ENCODE peak calls at places on chromosomes 7 and 10, in six cellular contexts. H, B, C, P, N and K are unnamed samples.

GRCh38 chr7:1361016-1361755 is 98.1 kb downstream of the MICALL2 start:
- DNase-seq in P (no peak), H (no peak), B (peak), N (no peak), C (no peak), K (no peak)

GRCh38 chr10:63348210-63348850 is 117.4 kb downstream of the JMJD1C start:
- DNase-seq in P (no peak), B (no peak), N (no peak), H (no peak), C (no peak), K (peak)

GRCh38 chr7:114086906-114087651 is 168.3 kb upstream of the PPP1R3A start:
- DNase-seq in B (peak), N (peak), H (no peak), C (no peak), P (peak), K (peak)

GRCh38 chr7:105934577-105935185 is 28.4 kb upstream of the CDHR3 start:
- DNase-seq in N (peak), C (peak), P (no peak), B (peak), H (no peak), K (peak)

GRCh38 chr10:25978771-25979170 is 44.7 kb downstream of the MYO3A start:
- DNase-seq in H (no peak), C (no peak), N (no peak), P (no peak), B (no peak), K (no peak)

GRCh38 chr7:130180571-130180971 is 24.6 kb downstream of the TMEM209 start:
- DNase-seq in N (no peak), B (no peak), H (no peak), P (no peak), C (no peak), K (no peak)

GRCh38 chr10:17354781-17355180 is 99.6 kb downstream of the ST8SIA6 start:
- DNase-seq in H (no peak), B (no peak), P (no peak), N (no peak), C (no peak), K (no peak)

GRCh38 chr7:33632322-33632721 is 273.0 kb upstream of the BMPER start:
- DNase-seq in C (no peak), B (no peak), H (no peak), N (no peak), P (no peak), K (no peak)

GRCh38 chr10:48818861-48819490 is 120.7 kb downstream of the LRRC18 start:
- DNase-seq in C (no peak), H (no peak), P (no peak), B (peak), N (no peak), K (no peak)

GRCh38 chr10:131109746-131110145 is 201.8 kb downstream of the TCERG1L start:
- DNase-seq in B (no peak), H (no peak), C (no peak), N (no peak), P (no peak), K (no peak)

GRCh38 chr10:1646332-1646731 is 91.0 kb downstream of the ADARB2 start:
- DNase-seq in P (no peak), N (no peak), C (no peak), B (no peak), H (no peak), K (no peak)

GRCh38 chr7:43876266-43876665 is 6.9 kb upstream of the MRPS24 start:
- DNase-seq in N (no peak), P (no peak), B (no peak), C (peak), H (no peak), K (no peak)

GRCh38 chr7:20351901-20352300 is 21.2 kb downstream of the ITGB8 start:
- DNase-seq in H (no peak), B (no peak), P (no peak), N (no peak), C (no peak), K (no peak)

GRCh38 chr7:90595801-90596683 is at the start of gene CDK14:
- DNase-seq in C (peak), P (peak), H (peak), N (peak), B (peak), K (peak)